ENCODE peak calls at places on chromosomes 4 and X, in four cellular contexts. R is A549, H is GM12878, E is HepG2. B is an unnamed sample.

GRCh38 chr4:127479031-127479622 is 153.6 kb upstream of the INTU start:
- DNase-seq in R (peak; percentile 50), H (no peak), E (peak; percentile 5), B (peak; percentile 9)

GRCh38 chr4:22824091-22824490 is 131.4 kb downstream of the GBA3 start:
- DNase-seq in R (no peak), E (no peak), H (no peak), B (no peak)

GRCh38 chr4:113445286-113445685 is 316.3 kb downstream of the CAMK2D start:
- DNase-seq in E (no peak), H (no peak), R (peak; percentile 23), B (no peak)

GRCh38 chrX:71911023-71911730 is 532 bp downstream of the NHSL2 start:
- DNase-seq in H (no peak), E (no peak), R (peak; percentile 64), B (peak; percentile 53)

GRCh38 chrX:21702725-21703228 is 44.6 kb upstream of the KLHL34 start:
- DNase-seq in H (no peak), E (no peak), R (no peak), B (no peak)

GRCh38 chrX:134570509-134570846 is 87.8 kb downstream of the PLAC1 start:
- DNase-seq in R (no peak), H (no peak), E (no peak), B (no peak)

GRCh38 chrX:13506574-13506973 is 62.8 kb upstream of the EGFL6 start:
- DNase-seq in R (peak; percentile 55), E (peak; percentile 2), H (no peak), B (peak; percentile 62)

GRCh38 chrX:70293621-70294020 is 3.7 kb downstream of the KIF4A start:
- DNase-seq in H (no peak), E (no peak), R (no peak), B (no peak)

GRCh38 chrX:38172596-38172995 is 48.1 kb downstream of the SRPX start:
- DNase-seq in R (no peak), E (no peak), H (no peak), B (no peak)

GRCh38 chr4:153465922-153466636 is at the start of gene TMEM131L:
- DNase-seq in H (no peak), E (peak; percentile 29), R (peak; percentile 60), B (peak; percentile 95)

GRCh38 chr4:7691992-7692391 is 247.7 kb downstream of the AFAP1 start:
- DNase-seq in H (no peak), E (no peak), R (no peak), B (peak; percentile 78)

GRCh38 chr4:71692198-71692597 is 91.7 kb downstream of the GC start:
- DNase-seq in E (no peak), H (no peak), R (no peak), B (no peak)

GRCh38 chr4:142181021-142181420 is 544.6 kb downstream of the IL15 start:
- DNase-seq in R (no peak), E (no peak), H (no peak), B (no peak)

GRCh38 chr4:71595576-71596108 is 188.2 kb downstream of the GC start:
- DNase-seq in H (no peak), E (no peak), R (no peak), B (no peak)

GRCh38 chr4:159764343-159764952 is 661.6 kb downstream of the RAPGEF2 start:
- DNase-seq in R (peak; percentile 61), H (no peak), E (peak; percentile 31), B (peak; percentile 59)

GRCh38 chrX:69032601-69033000 is 132.7 kb downstream of the PJA1 start:
- DNase-seq in E (no peak), H (no peak), R (no peak), B (no peak)

GRCh38 chr4:1008840-1009646 is 2.4 kb upstream of the FGFRL1 start:
- DNase-seq in H (no peak), E (no peak), R (no peak), B (no peak)

GRCh38 chr4:174873931-174874330 is 44.2 kb upstream of the ADAM29 start:
- DNase-seq in R (peak; percentile 7), H (peak; percentile 25), E (no peak), B (peak; percentile 28)

GRCh38 chr4:88791274-88791673 is 93.6 kb upstream of the NAP1L5 start:
- DNase-seq in H (no peak), E (peak; percentile 14), R (peak; percentile 4), B (no peak)

GRCh38 chr4:174107749-174108354 is 175.6 kb downstream of the FBXO8 start:
- DNase-seq in H (no peak), R (no peak), E (no peak), B (no peak)

GRCh38 chr4:141669501-141669900 is 33.1 kb downstream of the IL15 start:
- DNase-seq in H (no peak), R (no peak), E (no peak), B (no peak)

GRCh38 chrX:71941771-71942170 is 31.1 kb downstream of the NHSL2 start:
- DNase-seq in E (no peak), R (no peak), H (no peak), B (no peak)

GRCh38 chr4:8279321-8280157 is 10.0 kb downstream of the HTRA3 start:
- DNase-seq in H (no peak), E (no peak), R (no peak), B (no peak)

GRCh38 chrX:30196322-30196721 is 19.0 kb upstream of the MAGEB2 start:
- DNase-seq in H (no peak), E (no peak), R (peak; percentile 11), B (peak; percentile 32)

GRCh38 chr4:10619220-10619619 is 65.3 kb downstream of the CLNK start:
- DNase-seq in E (no peak), R (no peak), H (no peak), B (no peak)

GRCh38 chr4:40214038-40214437 is 17.2 kb downstream of the RHOH start:
- DNase-seq in H (no peak), R (no peak), E (no peak), B (no peak)

GRCh38 chr4:40211224-40212185 is 14.7 kb downstream of the RHOH start:
- DNase-seq in H (no peak), E (no peak), R (no peak), B (no peak)

GRCh38 chr4:40209401-40209800 is 12.6 kb downstream of the RHOH start:
- DNase-seq in H (no peak), E (no peak), R (no peak), B (no peak)

GRCh38 chr4:40212674-40213504 is 16.1 kb downstream of the RHOH start:
- DNase-seq in E (no peak), R (no peak), H (no peak), B (no peak)

GRCh38 chr4:40210776-40211175 is 13.9 kb downstream of the RHOH start:
- DNase-seq in H (no peak), E (no peak), R (no peak), B (no peak)
- H3K27ac ChIP-seq in H (peak overlapping the region; percentile 20), E (no peak overlapping the region), R (no peak overlapping the region), B (no peak overlapping the region)

DNA sequence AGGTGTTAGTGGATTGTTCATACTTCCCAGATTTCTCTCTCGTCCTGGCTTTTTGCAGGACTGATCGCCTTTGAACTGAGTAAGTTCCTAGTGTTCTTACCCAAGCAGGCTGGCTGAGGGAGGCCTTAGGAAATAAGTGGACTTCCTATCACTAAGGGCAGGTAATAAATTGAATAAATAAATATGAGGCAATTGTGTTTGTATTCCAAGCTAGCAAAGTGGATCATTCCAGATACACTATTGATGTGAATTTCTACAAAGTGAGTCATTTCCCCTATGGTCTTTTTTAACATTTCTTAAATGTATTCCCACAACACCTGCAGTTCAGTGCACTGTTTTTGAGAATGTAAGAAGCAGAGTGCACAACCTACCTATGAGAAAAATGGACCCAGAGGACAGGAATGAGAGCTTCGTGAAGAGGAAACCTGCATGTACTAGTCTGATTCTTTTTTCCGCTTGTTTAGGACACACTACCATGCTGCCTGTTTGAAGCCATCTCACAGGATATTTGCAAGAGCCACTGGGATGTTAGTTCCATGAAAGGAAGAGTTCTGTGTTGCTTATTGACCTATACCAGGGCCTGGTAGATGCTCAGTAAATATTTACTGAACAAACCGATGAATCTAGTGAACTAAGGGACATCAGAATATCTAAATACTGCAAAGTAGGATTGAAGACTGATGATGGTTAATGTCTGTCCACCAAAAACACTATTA is 29.0 kb upstream of the SMAD1 start:
- DNase-seq in R (no peak), H (no peak), E (no peak), B (no peak)
- TF ChIP-seq PBX3 in R (no peak), H (no peak), E (no peak), B (no peak)

GRCh38 chrX:130906776-130907175 is 3.8 kb upstream of the ENOX2 start:
- DNase-seq in R (no peak), H (no peak), E (peak; percentile 14), B (no peak)

GRCh38 chrX:130902783-130903613 is at the start of gene ENOX2:
- DNase-seq in H (peak; percentile 89), R (peak; percentile 97), E (peak; percentile 95), B (peak; percentile 81)

GRCh38 chrX:130896816-130897508 is 6.0 kb downstream of the ENOX2 start:
- DNase-seq in E (no peak), R (no peak), H (no peak), B (no peak)

GRCh38 chrX:130902446-130902782 is 595 bp downstream of the ENOX2 start:
- DNase-seq in E (no peak), R (no peak), H (no peak), B (no peak)
- H3K27ac ChIP-seq in E (peak overlapping the region; percentile 78), R (peak overlapping the region; percentile 98), H (peak overlapping the region; percentile 31), B (peak overlapping the region; percentile 91)

GRCh38 chrX:12223650-12224049 is 85.4 kb downstream of the FRMPD4 start:
- DNase-seq in H (no peak), R (peak; percentile 23), E (no peak), B (no peak)
- TF ChIP-seq PBX3 in H (no peak), R (no peak), E (no peak), B (no peak)

B was measured in SK-N-SH.